ENCODE peak calls at places on chromosomes 11 and 22, in nine cellular contexts. One of them, this sample, is unnamed.
A peak's percentile ranks its signal among the peaks of the same experiment; 100 is the strongest.

GRCh38 chr11:120121336-120121735 is 16.6 kb downstream of the TRIM29 start:
- DNase-seq in aorta: no peak
- DNase-seq in body of pancreas: no peak
- DNase-seq in cardiac muscle cell: no peak
- DNase-seq in prostate gland: no peak
- DNase-seq in heart right ventricle: no peak
- DNase-seq in fibroblast of lung: no peak
- DNase-seq in right cardiac atrium: no peak
- DNase-seq in left lung: peak; percentile 55
- DNase-seq in this sample: peak; percentile 89

GRCh38 chr11:41613321-41613720 is 153.9 kb upstream of the LRRC4C start:
- DNase-seq in heart right ventricle: no peak
- DNase-seq in left lung: no peak
- DNase-seq in body of pancreas: no peak
- DNase-seq in cardiac muscle cell: no peak
- DNase-seq in aorta: no peak
- DNase-seq in right cardiac atrium: no peak
- DNase-seq in prostate gland: no peak
- DNase-seq in fibroblast of lung: no peak
- DNase-seq in this sample: no peak

GRCh38 chr11:12802418-12803085 is 128.3 kb downstream of the TEAD1 start:
- DNase-seq in heart right ventricle: peak; percentile 54
- DNase-seq in body of pancreas: peak; percentile 93
- DNase-seq in prostate gland: peak; percentile 84
- DNase-seq in fibroblast of lung: peak; percentile 67
- DNase-seq in aorta: no peak
- DNase-seq in right cardiac atrium: peak; percentile 58
- DNase-seq in left lung: peak; percentile 86
- DNase-seq in cardiac muscle cell: peak; percentile 79
- DNase-seq in this sample: peak; percentile 99

GRCh38 chr11:118910309-118911112 is 15.2 kb downstream of the BCL9L start:
- DNase-seq in prostate gland: peak; percentile 82
- DNase-seq in body of pancreas: peak; percentile 61
- DNase-seq in fibroblast of lung: peak; percentile 94
- DNase-seq in left lung: peak; percentile 90
- DNase-seq in heart right ventricle: peak; percentile 63
- DNase-seq in cardiac muscle cell: peak; percentile 95
- DNase-seq in aorta: peak; percentile 87
- DNase-seq in right cardiac atrium: peak; percentile 86
- DNase-seq in this sample: peak; percentile 89

GRCh38 chr11:120688166-120688565 is 176.6 kb downstream of the GRIK4 start:
- DNase-seq in fibroblast of lung: no peak
- DNase-seq in heart right ventricle: no peak
- DNase-seq in prostate gland: no peak
- DNase-seq in cardiac muscle cell: peak; percentile 18
- DNase-seq in right cardiac atrium: no peak
- DNase-seq in aorta: no peak
- DNase-seq in body of pancreas: no peak
- DNase-seq in left lung: no peak
- DNase-seq in this sample: no peak

GRCh38 chr11:2687782-2688191 is 12.0 kb downstream of the KCNQ1OT1 start:
- DNase-seq in aorta: peak; percentile 35
- DNase-seq in left lung: peak; percentile 38
- DNase-seq in fibroblast of lung: no peak
- DNase-seq in prostate gland: no peak
- DNase-seq in heart right ventricle: peak; percentile 47
- DNase-seq in cardiac muscle cell: no peak
- DNase-seq in right cardiac atrium: no peak
- DNase-seq in body of pancreas: peak; percentile 17
- DNase-seq in this sample: no peak

GRCh38 chr22:39361495-39361894 is 11.7 kb downstream of the SYNGR1 start:
- DNase-seq in heart right ventricle: no peak
- DNase-seq in left lung: no peak
- DNase-seq in cardiac muscle cell: no peak
- DNase-seq in aorta: no peak
- DNase-seq in fibroblast of lung: no peak
- DNase-seq in right cardiac atrium: no peak
- DNase-seq in prostate gland: no peak
- DNase-seq in body of pancreas: no peak
- DNase-seq in this sample: no peak

GRCh38 chr22:24859587-24859986 is 53.6 kb downstream of the SGSM1 start:
- DNase-seq in aorta: no peak
- DNase-seq in body of pancreas: no peak
- DNase-seq in prostate gland: no peak
- DNase-seq in cardiac muscle cell: no peak
- DNase-seq in right cardiac atrium: no peak
- DNase-seq in heart right ventricle: no peak
- DNase-seq in left lung: no peak
- DNase-seq in fibroblast of lung: no peak
- DNase-seq in this sample: no peak

GRCh38 chr22:19461506-19461905 is 14.0 kb upstream of the C22orf39 start:
- DNase-seq in cardiac muscle cell: no peak
- DNase-seq in heart right ventricle: no peak
- DNase-seq in aorta: no peak
- DNase-seq in left lung: no peak
- DNase-seq in body of pancreas: no peak
- DNase-seq in right cardiac atrium: no peak
- DNase-seq in fibroblast of lung: no peak
- DNase-seq in prostate gland: no peak
- DNase-seq in this sample: no peak

GRCh38 chr11:69892237-69892985 is 73.2 kb upstream of the FGF3 start:
- DNase-seq in left lung: peak; percentile 34
- DNase-seq in fibroblast of lung: no peak
- DNase-seq in heart right ventricle: no peak
- DNase-seq in cardiac muscle cell: no peak
- DNase-seq in prostate gland: no peak
- DNase-seq in body of pancreas: no peak
- DNase-seq in aorta: peak; percentile 23
- DNase-seq in right cardiac atrium: no peak
- DNase-seq in this sample: no peak

GRCh38 chr11:19747634-19748280 is 35.1 kb downstream of the NAV2 start:
- DNase-seq in body of pancreas: no peak
- DNase-seq in heart right ventricle: no peak
- DNase-seq in aorta: no peak
- DNase-seq in left lung: no peak
- DNase-seq in fibroblast of lung: no peak
- DNase-seq in prostate gland: no peak
- DNase-seq in right cardiac atrium: no peak
- DNase-seq in cardiac muscle cell: no peak
- DNase-seq in this sample: no peak

GRCh38 chr22:45529966-45530575 is 27.4 kb downstream of the FBLN1 start:
- DNase-seq in right cardiac atrium: no peak
- DNase-seq in body of pancreas: no peak
- DNase-seq in aorta: no peak
- DNase-seq in cardiac muscle cell: no peak
- DNase-seq in left lung: no peak
- DNase-seq in prostate gland: no peak
- DNase-seq in fibroblast of lung: peak; percentile 92
- DNase-seq in heart right ventricle: no peak
- DNase-seq in this sample: no peak

GRCh38 chr11:76153609-76153949 is 52.7 kb downstream of the WNT11 start:
- DNase-seq in right cardiac atrium: peak; percentile 56
- DNase-seq in prostate gland: no peak
- DNase-seq in aorta: no peak
- DNase-seq in left lung: no peak
- DNase-seq in heart right ventricle: no peak
- DNase-seq in cardiac muscle cell: peak; percentile 49
- DNase-seq in body of pancreas: no peak
- DNase-seq in fibroblast of lung: no peak
- DNase-seq in this sample: peak; percentile 39

GRCh38 chr11:18844753-18845367 is 53.3 kb upstream of the PTPN5 start:
- DNase-seq in right cardiac atrium: no peak
- DNase-seq in prostate gland: no peak
- DNase-seq in heart right ventricle: no peak
- DNase-seq in aorta: no peak
- DNase-seq in body of pancreas: no peak
- DNase-seq in cardiac muscle cell: peak; percentile 54
- DNase-seq in left lung: no peak
- DNase-seq in fibroblast of lung: peak; percentile 30
- DNase-seq in this sample: no peak

GRCh38 chr11:24437123-24437522 is 59.7 kb upstream of the LUZP2 start:
- DNase-seq in heart right ventricle: no peak
- DNase-seq in left lung: no peak
- DNase-seq in prostate gland: no peak
- DNase-seq in right cardiac atrium: no peak
- DNase-seq in aorta: no peak
- DNase-seq in fibroblast of lung: no peak
- DNase-seq in cardiac muscle cell: no peak
- DNase-seq in body of pancreas: no peak
- DNase-seq in this sample: no peak

GRCh38 chr22:39997939-39998726 is 3.4 kb downstream of the FAM83F start:
- DNase-seq in cardiac muscle cell: peak; percentile 48
- DNase-seq in body of pancreas: peak; percentile 80
- DNase-seq in right cardiac atrium: no peak
- DNase-seq in left lung: no peak
- DNase-seq in fibroblast of lung: no peak
- DNase-seq in prostate gland: peak; percentile 89
- DNase-seq in aorta: no peak
- DNase-seq in heart right ventricle: peak; percentile 17
- DNase-seq in this sample: peak; percentile 69

DNA sequence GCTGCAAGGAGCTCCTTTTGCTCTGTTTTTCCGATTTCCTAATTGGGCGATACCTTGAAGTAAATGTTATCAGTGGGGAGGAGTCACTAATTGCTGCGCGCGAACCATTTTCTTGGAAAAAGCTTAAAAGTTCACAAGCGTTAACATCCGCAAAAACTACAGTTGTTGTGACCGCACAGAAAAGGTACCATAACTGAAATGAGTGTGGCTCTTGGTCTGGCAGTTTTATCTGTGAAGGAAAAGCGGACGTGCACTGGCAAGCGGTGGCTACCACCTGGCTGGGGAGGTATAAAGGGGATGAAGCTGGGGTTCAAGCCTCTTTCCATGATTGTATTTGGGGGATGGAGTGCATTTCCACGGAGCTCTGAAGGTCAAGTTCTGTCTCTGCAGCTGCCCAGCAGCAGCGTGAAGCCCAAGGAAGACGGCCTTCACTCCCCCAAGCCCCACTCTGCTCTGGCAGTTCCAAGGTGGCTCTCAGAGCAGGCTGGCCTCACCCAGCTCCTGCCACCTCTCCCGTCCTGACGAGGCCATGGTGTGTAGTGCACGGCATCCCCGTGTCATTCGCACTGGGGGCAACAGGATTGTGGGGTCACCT is 27.5 kb downstream of the MOV10L1 start:
- DNase-seq in cardiac muscle cell: no peak
- DNase-seq in aorta: no peak
- DNase-seq in right cardiac atrium: no peak
- DNase-seq in left lung: no peak
- DNase-seq in heart right ventricle: no peak
- DNase-seq in prostate gland: no peak
- DNase-seq in fibroblast of lung: no peak
- DNase-seq in body of pancreas: no peak
- DNase-seq in this sample: no peak
- H3K4me1 ChIP-seq in cardiac muscle cell: peaks cover 18% of the 10 kb centered on the region
- H3K4me1 ChIP-seq in aorta: no peaks in the 10 kb centered on the region
- H3K4me1 ChIP-seq in right cardiac atrium: peaks cover 2% of the 10 kb centered on the region
- H3K4me1 ChIP-seq in left lung: no peaks in the 10 kb centered on the region
- H3K4me1 ChIP-seq in heart right ventricle: no peaks in the 10 kb centered on the region
- H3K4me1 ChIP-seq in prostate gland: no peaks in the 10 kb centered on the region
- H3K4me1 ChIP-seq in fibroblast of lung: no peaks in the 10 kb centered on the region
- H3K4me1 ChIP-seq in body of pancreas: no peaks in the 10 kb centered on the region
- H3K4me1 ChIP-seq in this sample: peaks cover 3% of the 10 kb centered on the region

DNA sequence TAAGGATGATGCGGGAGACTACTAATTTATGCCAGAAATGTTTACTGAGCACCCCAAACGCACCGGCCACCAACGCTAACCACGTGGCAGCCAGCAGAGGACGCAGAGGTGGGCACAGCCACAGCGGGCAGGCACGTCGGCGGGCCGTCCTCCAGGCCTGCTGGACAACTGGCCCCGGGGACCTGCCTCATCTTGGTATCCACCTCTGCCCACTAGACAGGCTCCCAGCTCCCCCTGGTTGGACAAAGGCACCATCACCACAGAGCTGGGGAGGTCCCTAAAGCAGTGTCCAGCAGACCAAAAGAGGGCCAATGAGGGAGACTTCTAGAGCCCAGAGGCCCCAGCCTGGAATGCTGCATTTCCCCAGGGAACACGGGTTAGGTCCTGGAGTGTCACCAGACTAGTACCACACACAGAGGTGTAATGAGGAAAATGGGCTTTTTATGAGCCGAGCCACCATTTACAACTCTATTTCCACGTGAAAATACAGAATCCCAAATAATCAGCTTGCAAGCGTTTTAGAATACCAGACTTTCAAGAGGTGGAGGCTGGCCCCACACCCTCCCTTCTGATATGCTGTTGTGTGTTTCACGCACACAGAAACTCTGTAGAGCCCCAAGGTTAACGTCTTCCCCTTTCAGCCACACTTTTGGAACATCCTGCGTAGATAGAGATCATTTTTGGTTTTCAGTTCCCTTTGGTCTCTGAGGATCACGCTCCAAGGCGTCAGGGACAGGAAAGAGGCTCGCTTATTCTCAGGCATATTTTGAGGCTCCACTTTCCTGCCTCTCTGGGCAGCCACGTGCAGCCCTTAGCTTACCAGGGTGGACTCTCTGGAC is 23.7 kb upstream of the BID start:
- DNase-seq in body of pancreas: no peak
- DNase-seq in heart right ventricle: no peak
- DNase-seq in left lung: no peak
- DNase-seq in fibroblast of lung: no peak
- DNase-seq in aorta: no peak
- DNase-seq in cardiac muscle cell: no peak
- DNase-seq in prostate gland: no peak
- DNase-seq in right cardiac atrium: no peak
- DNase-seq in this sample: no peak
- H3K4me1 ChIP-seq in body of pancreas: no peaks in the 10 kb centered on the region
- H3K4me1 ChIP-seq in heart right ventricle: no peaks in the 10 kb centered on the region
- H3K4me1 ChIP-seq in left lung: no peaks in the 10 kb centered on the region
- H3K4me1 ChIP-seq in fibroblast of lung: no peaks in the 10 kb centered on the region
- H3K4me1 ChIP-seq in aorta: no peaks in the 10 kb centered on the region
- H3K4me1 ChIP-seq in cardiac muscle cell: peaks cover 8% of the 10 kb centered on the region
- H3K4me1 ChIP-seq in prostate gland: no peaks in the 10 kb centered on the region
- H3K4me1 ChIP-seq in right cardiac atrium: no peaks in the 10 kb centered on the region
- H3K4me1 ChIP-seq in this sample: no peaks in the 10 kb centered on the region

DNA sequence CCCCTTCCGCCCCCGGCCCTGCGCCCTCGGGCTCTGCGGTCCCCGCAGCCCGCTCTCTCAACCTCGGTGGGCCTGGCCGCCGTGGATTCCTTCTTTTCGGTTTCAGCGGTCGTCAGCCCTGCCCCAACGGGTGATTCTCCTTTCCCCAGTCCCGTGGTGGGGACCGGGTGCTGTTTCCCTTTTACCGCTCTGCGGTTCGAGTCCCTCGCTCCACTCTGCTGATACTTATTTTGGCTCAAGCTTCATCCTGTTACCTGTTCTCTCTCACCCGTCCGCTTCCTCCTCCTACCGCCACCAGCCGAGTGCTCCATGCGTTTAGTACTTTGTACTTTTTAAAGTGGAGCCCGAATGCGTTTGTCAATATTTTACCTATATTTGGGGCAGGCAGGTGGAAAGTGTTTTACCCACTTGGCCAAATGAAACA is 565 bp downstream of the ZDHHC5 start:
- DNase-seq in aorta: peak; percentile 63
- DNase-seq in right cardiac atrium: peak; percentile 43
- DNase-seq in cardiac muscle cell: no peak
- DNase-seq in prostate gland: no peak
- DNase-seq in fibroblast of lung: no peak
- DNase-seq in heart right ventricle: no peak
- DNase-seq in left lung: no peak
- DNase-seq in body of pancreas: no peak
- DNase-seq in this sample: no peak
- H3K4me1 ChIP-seq in aorta: no peaks in the 10 kb centered on the region
- H3K4me1 ChIP-seq in right cardiac atrium: no peaks in the 10 kb centered on the region
- H3K4me1 ChIP-seq in cardiac muscle cell: peaks cover 7% of the 10 kb centered on the region
- H3K4me1 ChIP-seq in prostate gland: no peaks in the 10 kb centered on the region
- H3K4me1 ChIP-seq in fibroblast of lung: peaks cover 4% of the 10 kb centered on the region
- H3K4me1 ChIP-seq in heart right ventricle: peaks cover 18% of the 10 kb centered on the region
- H3K4me1 ChIP-seq in left lung: peaks cover 16% of the 10 kb centered on the region
- H3K4me1 ChIP-seq in body of pancreas: peaks cover 25% of the 10 kb centered on the region
- H3K4me1 ChIP-seq in this sample: no peaks in the 10 kb centered on the region

GRCh38 chr11:33375688-33376311 is 118.6 kb downstream of the HIPK3 start:
- DNase-seq in left lung: peak; percentile 55
- DNase-seq in fibroblast of lung: peak; percentile 33
- DNase-seq in right cardiac atrium: no peak
- DNase-seq in cardiac muscle cell: peak; percentile 34
- DNase-seq in heart right ventricle: no peak
- DNase-seq in body of pancreas: no peak
- DNase-seq in aorta: no peak
- DNase-seq in prostate gland: no peak
- DNase-seq in this sample: peak; percentile 29
- H3K4me1 ChIP-seq in left lung: no peaks in the 10 kb centered on the region
- H3K4me1 ChIP-seq in fibroblast of lung: peaks cover 2% of the 10 kb centered on the region
- H3K4me1 ChIP-seq in right cardiac atrium: peaks cover 3% of the 10 kb centered on the region
- H3K4me1 ChIP-seq in cardiac muscle cell: no peaks in the 10 kb centered on the region
- H3K4me1 ChIP-seq in heart right ventricle: peaks cover 3% of the 10 kb centered on the region
- H3K4me1 ChIP-seq in body of pancreas: peaks cover 18% of the 10 kb centered on the region
- H3K4me1 ChIP-seq in aorta: no peaks in the 10 kb centered on the region
- H3K4me1 ChIP-seq in prostate gland: no peaks in the 10 kb centered on the region
- H3K4me1 ChIP-seq in this sample: peaks cover 8% of the 10 kb centered on the region

This sample was measured in foreskin keratinocyte.